ENCODE peak calls at places on chromosomes 13 and 19, in nine cellular contexts. F is M059J, M is right cardiac atrium, V is EL, J is HTR-8/SVneo, Y is AG09319, T is left ventricle myocardium inferior, L is AG09309, H is testis. Q is an unnamed sample.

GRCh38 chr13:87274209-87274819 is 396.9 kb upstream of the SLITRK5 start:
- DNase-seq in F (peak), M (no peak), V (no peak), J (peak), Y (peak), T (no peak), L (no peak), H (peak), Q (peak)

GRCh38 chr19:3062165-3063105 is at the start of gene TLE5:
- DNase-seq in F (peak), M (peak), V (peak), J (peak), Y (no peak), T (peak), L (no peak), H (peak), Q (no peak)

GRCh38 chr13:42043676-42044075 is 4.8 kb upstream of the DGKH start:
- DNase-seq in F (no peak), M (no peak), V (no peak), J (no peak), Y (no peak), T (no peak), L (no peak), H (no peak), Q (no peak)

GRCh38 chr19:9945319-9945966 is 9.1 kb upstream of the OLFM2 start:
- DNase-seq in F (peak), M (peak), V (peak), J (peak), Y (peak), T (peak), L (peak), H (peak), Q (no peak)

GRCh38 chr13:51585696-51586095 is 1.4 kb downstream of the WDFY2 start:
- DNase-seq in F (peak), M (no peak), V (peak), J (no peak), Y (no peak), T (no peak), L (no peak), H (no peak), Q (no peak)

GRCh38 chr19:5166262-5166661 is 174.3 kb downstream of the PTPRS start:
- DNase-seq in F (peak), M (no peak), V (peak), J (no peak), Y (peak), T (no peak), L (peak), H (no peak), Q (no peak)

GRCh38 chr13:110560606-110561334 is 752 bp downstream of the RAB20 start:
- DNase-seq in F (peak), M (peak), V (peak), J (peak), Y (no peak), T (peak), L (no peak), H (peak), Q (no peak)

GRCh38 chr19:756232-756631 is 5.3 kb downstream of the MISP start:
- DNase-seq in F (peak), M (no peak), V (peak), J (no peak), Y (no peak), T (no peak), L (no peak), H (peak), Q (no peak)

GRCh38 chr13:88704600-88705275 is 1033.6 kb downstream of the SLITRK5 start:
- DNase-seq in F (no peak), M (no peak), V (no peak), J (no peak), Y (no peak), T (no peak), L (no peak), H (no peak), Q (peak)

GRCh38 chr13:25213716-25214115 is 41.6 kb upstream of the AMER2 start:
- DNase-seq in F (peak), M (no peak), V (peak), J (no peak), Y (no peak), T (no peak), L (no peak), H (no peak), Q (no peak)

GRCh38 chr13:19601749-19602725 is 31.4 kb upstream of the MPHOSPH8 start:
- DNase-seq in F (no peak), M (peak), V (peak), J (no peak), Y (no peak), T (peak), L (no peak), H (peak), Q (peak)

GRCh38 chr13:108657520-108657919 is 28.1 kb downstream of the MYO16 start:
- DNase-seq in F (no peak), M (no peak), V (no peak), J (no peak), Y (no peak), T (no peak), L (no peak), H (no peak), Q (no peak)

GRCh38 chr19:35973487-35973886 is 21.5 kb upstream of the SDHAF1 start:
- DNase-seq in F (peak), M (no peak), V (no peak), J (no peak), Y (no peak), T (no peak), L (no peak), H (no peak), Q (no peak)

Q was measured in CMK.